ENCODE peak calls at places on chromosomes 2 and 18, in six cellular contexts. One of them, this sample, is unnamed.

GRCh38 chr2:240898108-240898730 is 2.3 kb upstream of the MAB21L4 start:
- DNase-seq in AG09309: no peak
- DNase-seq in OCI-LY7: no peak
- DNase-seq in H9: no peak
- DNase-seq in tibial artery: no peak
- DNase-seq in stomach: peak; percentile 51
- DNase-seq in this sample: peak; percentile 31

GRCh38 chr2:63872571-63873328 is 31.1 kb downstream of the UGP2 start:
- DNase-seq in stomach: no peak
- DNase-seq in tibial artery: no peak
- DNase-seq in OCI-LY7: no peak
- DNase-seq in H9: no peak
- DNase-seq in AG09309: no peak
- DNase-seq in this sample: no peak

GRCh38 chr2:112138143-112139032 is at the start of gene FBLN7:
- DNase-seq in H9: no peak
- DNase-seq in tibial artery: no peak
- DNase-seq in AG09309: no peak
- DNase-seq in stomach: no peak
- DNase-seq in OCI-LY7: no peak
- DNase-seq in this sample: no peak

GRCh38 chr2:218397502-218398436 is 1.9 kb upstream of the CTDSP1 start:
- DNase-seq in stomach: peak; percentile 85
- DNase-seq in H9: peak; percentile 66
- DNase-seq in tibial artery: peak; percentile 91
- DNase-seq in AG09309: no peak
- DNase-seq in OCI-LY7: peak; percentile 73
- DNase-seq in this sample: peak; percentile 86

GRCh38 chr2:140972724-140973123 is 1158.1 kb downstream of the LRP1B start:
- DNase-seq in OCI-LY7: no peak
- DNase-seq in H9: no peak
- DNase-seq in tibial artery: no peak
- DNase-seq in stomach: no peak
- DNase-seq in AG09309: no peak
- DNase-seq in this sample: no peak

GRCh38 chr2:55431982-55432627 is 12.4 kb upstream of the CCDC88A start:
- DNase-seq in AG09309: no peak
- DNase-seq in H9: no peak
- DNase-seq in OCI-LY7: peak; percentile 69
- DNase-seq in tibial artery: no peak
- DNase-seq in stomach: no peak
- DNase-seq in this sample: no peak

GRCh38 chr2:26430826-26431225 is 29.1 kb downstream of the DRC1 start:
- DNase-seq in stomach: no peak
- DNase-seq in tibial artery: no peak
- DNase-seq in OCI-LY7: no peak
- DNase-seq in AG09309: peak; percentile 7
- DNase-seq in H9: no peak
- DNase-seq in this sample: no peak

GRCh38 chr18:76588591-76589303 is 93.7 kb upstream of the ZNF516 start:
- DNase-seq in AG09309: no peak
- DNase-seq in tibial artery: no peak
- DNase-seq in H9: no peak
- DNase-seq in stomach: peak; percentile 33
- DNase-seq in OCI-LY7: no peak
- DNase-seq in this sample: no peak

GRCh38 chr2:108161298-108161697 is 78.5 kb upstream of the SULT1C3 start:
- DNase-seq in stomach: no peak
- DNase-seq in OCI-LY7: no peak
- DNase-seq in H9: no peak
- DNase-seq in AG09309: no peak
- DNase-seq in tibial artery: no peak
- DNase-seq in this sample: no peak

GRCh38 chr18:2994603-2995432 is 18.1 kb downstream of the LPIN2 start:
- DNase-seq in OCI-LY7: peak; percentile 69
- DNase-seq in AG09309: no peak
- DNase-seq in tibial artery: peak; percentile 76
- DNase-seq in stomach: no peak
- DNase-seq in H9: no peak
- DNase-seq in this sample: peak; percentile 39

GRCh38 chr2:188944442-188944841 is 29.7 kb upstream of the COL3A1 start:
- DNase-seq in AG09309: no peak
- DNase-seq in OCI-LY7: no peak
- DNase-seq in tibial artery: no peak
- DNase-seq in stomach: no peak
- DNase-seq in H9: no peak
- DNase-seq in this sample: no peak
- TF ChIP-seq CTCF in AG09309: no peak
- TF ChIP-seq CTCF in OCI-LY7: no peak
- TF ChIP-seq CTCF in tibial artery: no peak
- TF ChIP-seq CTCF in stomach: no peak
- TF ChIP-seq CTCF in H9: no peak
- TF ChIP-seq CTCF in this sample: no peak

DNA sequence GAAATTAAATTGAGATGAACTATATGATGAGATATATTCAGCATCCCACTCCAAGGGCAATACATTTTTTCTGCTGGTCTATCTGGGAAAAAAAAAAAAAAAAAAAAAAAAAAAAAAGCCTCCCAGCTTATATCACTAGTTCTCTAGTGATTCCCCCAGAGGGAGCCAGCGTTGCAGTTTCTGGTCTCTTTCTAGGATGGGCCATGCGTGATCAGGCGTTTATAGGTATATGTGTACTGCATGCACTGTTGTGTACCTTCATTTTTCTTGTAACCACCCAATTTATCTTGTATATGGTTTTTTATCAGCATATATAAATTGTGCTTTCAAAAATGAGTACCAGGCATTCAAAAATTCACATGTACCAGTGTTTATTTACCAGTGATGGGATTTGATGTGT is 35.1 kb downstream of the DCDC2C start:
- DNase-seq in tibial artery: no peak
- DNase-seq in stomach: no peak
- DNase-seq in AG09309: no peak
- DNase-seq in OCI-LY7: peak; percentile 47
- DNase-seq in H9: peak; percentile 50
- DNase-seq in this sample: no peak
- TF ChIP-seq CTCF in tibial artery: no peak
- TF ChIP-seq CTCF in stomach: no peak
- TF ChIP-seq CTCF in AG09309: no peak
- TF ChIP-seq CTCF in OCI-LY7: peak; percentile 67
- TF ChIP-seq CTCF in H9: peak; percentile 65
- TF ChIP-seq CTCF in this sample: no peak

GRCh38 chr2:132416996-132417395 is 391 bp downstream of the GPR39 start:
- DNase-seq in H9: no peak
- DNase-seq in OCI-LY7: no peak
- DNase-seq in stomach: no peak
- DNase-seq in AG09309: no peak
- DNase-seq in tibial artery: no peak
- DNase-seq in this sample: no peak

GRCh38 chr2:132415256-132416079 is 1.1 kb upstream of the GPR39 start:
- DNase-seq in AG09309: no peak
- DNase-seq in tibial artery: no peak
- DNase-seq in OCI-LY7: no peak
- DNase-seq in H9: no peak
- DNase-seq in stomach: no peak
- DNase-seq in this sample: no peak

GRCh38 chr2:132417430-132418035 is 928 bp downstream of the GPR39 start:
- DNase-seq in OCI-LY7: no peak
- DNase-seq in H9: no peak
- DNase-seq in AG09309: no peak
- DNase-seq in tibial artery: no peak
- DNase-seq in stomach: no peak
- DNase-seq in this sample: no peak

GRCh38 chr2:132412021-132412420 is 4.6 kb upstream of the GPR39 start:
- DNase-seq in stomach: no peak
- DNase-seq in AG09309: no peak
- DNase-seq in H9: no peak
- DNase-seq in OCI-LY7: no peak
- DNase-seq in tibial artery: no peak
- DNase-seq in this sample: no peak

GRCh38 chr2:132416080-132416911 is at the start of gene GPR39:
- DNase-seq in tibial artery: peak; percentile 71
- DNase-seq in H9: peak; percentile 88
- DNase-seq in AG09309: peak; percentile 84
- DNase-seq in OCI-LY7: no peak
- DNase-seq in stomach: peak; percentile 94
- DNase-seq in this sample: peak; percentile 37
- TF ChIP-seq CTCF in tibial artery: no peak
- TF ChIP-seq CTCF in H9: no peak
- TF ChIP-seq CTCF in AG09309: peak; percentile 10
- TF ChIP-seq CTCF in OCI-LY7: no peak
- TF ChIP-seq CTCF in stomach: no peak
- TF ChIP-seq CTCF in this sample: no peak

DNA sequence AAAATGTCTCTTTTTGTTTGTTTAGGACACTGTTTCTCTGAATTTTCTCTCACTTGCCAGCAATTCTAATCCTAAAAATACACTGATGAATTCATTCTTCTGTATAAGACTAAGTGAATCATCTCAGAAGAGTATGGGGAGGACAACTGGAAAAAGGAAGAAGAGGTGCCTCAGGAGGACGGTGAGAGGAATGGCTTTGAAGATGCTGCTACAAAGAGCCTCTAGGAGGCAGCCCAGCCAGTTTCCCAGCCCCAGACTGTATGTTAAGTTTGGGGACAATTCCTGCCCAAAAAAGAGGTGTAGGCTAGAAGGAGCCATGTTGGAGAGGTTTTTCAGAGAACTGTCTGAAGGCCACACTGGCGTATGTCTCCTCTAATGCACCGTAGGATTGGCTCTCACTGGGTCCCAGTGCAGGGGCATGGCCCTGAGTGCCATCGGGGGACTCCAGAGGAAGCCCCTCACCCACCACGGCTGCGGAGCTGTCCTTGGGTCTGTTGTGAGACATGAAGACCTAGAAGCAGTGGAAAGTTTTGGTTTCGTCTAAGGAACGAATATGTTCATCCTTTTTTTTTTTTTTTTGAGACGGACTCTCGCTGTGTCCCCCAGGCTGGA is 3.1 kb upstream of the SDC1 start:
- DNase-seq in tibial artery: peak; percentile 34
- DNase-seq in H9: peak; percentile 21
- DNase-seq in OCI-LY7: no peak
- DNase-seq in stomach: no peak
- DNase-seq in AG09309: no peak
- DNase-seq in this sample: no peak
- TF ChIP-seq CTCF in tibial artery: no peak
- TF ChIP-seq CTCF in H9: peak; percentile 35
- TF ChIP-seq CTCF in OCI-LY7: no peak
- TF ChIP-seq CTCF in stomach: no peak
- TF ChIP-seq CTCF in AG09309: no peak
- TF ChIP-seq CTCF in this sample: no peak